ENCODE peak calls at places on chromosomes 7 and 10, in seven cellular contexts. A is HTR-8/SVneo; E is CD4-positive, alpha-beta memory T cell; G is Ammon's horn; M is putamen; K is T-cell; O is IMR-90. L is an unnamed sample.

GRCh38 chr7:34354906-34355305 is 303.1 kb upstream of the NPSR1 start:
- DNase-seq in A (no peak), E (no peak), G (no peak), M (no peak), K (no peak), O (peak), L (peak)

GRCh38 chr10:23171232-23171876 is 20.8 kb upstream of the PTF1A start:
- DNase-seq in A (peak), E (no peak), G (no peak), M (no peak), K (no peak), O (peak), L (peak)

GRCh38 chr10:127576751-127577161 is 27.6 kb downstream of the NPS start:
- DNase-seq in A (no peak), E (no peak), G (peak), M (no peak), K (no peak), O (no peak), L (no peak)

GRCh38 chr10:100659361-100660098 is 85.9 kb upstream of the PAX2 start:
- DNase-seq in A (no peak), E (no peak), G (no peak), M (no peak), K (no peak), O (no peak), L (no peak)

GRCh38 chr10:99394761-99395386 is 35.5 kb downstream of the GOT1 start:
- DNase-seq in A (no peak), E (no peak), G (no peak), M (no peak), K (no peak), O (no peak), L (no peak)

GRCh38 chr10:29702288-29703164 is 67.8 kb upstream of the SVIL start:
- DNase-seq in A (no peak), E (peak), G (no peak), M (no peak), K (no peak), O (peak), L (peak)

GRCh38 chr7:114789161-114789560 is 132.7 kb upstream of the MDFIC start:
- DNase-seq in A (no peak), E (no peak), G (no peak), M (no peak), K (no peak), O (peak), L (no peak)

GRCh38 chr10:52879181-52879607 is 106.6 kb upstream of the MBL2 start:
- DNase-seq in A (peak), E (no peak), G (no peak), M (no peak), K (no peak), O (peak), L (no peak)

GRCh38 chr7:49775065-49775948 is 1.9 kb downstream of the VWC2 start:
- DNase-seq in A (no peak), E (no peak), G (no peak), M (no peak), K (no peak), O (no peak), L (peak)

GRCh38 chr7:140209866-140210609 is 33.3 kb upstream of the KDM7A start:
- DNase-seq in A (no peak), E (no peak), G (peak), M (no peak), K (no peak), O (no peak), L (no peak)

GRCh38 chr7:19143930-19144574 is 1.2 kb downstream of the FERD3L start:
- DNase-seq in A (no peak), E (no peak), G (no peak), M (no peak), K (no peak), O (no peak), L (peak)

GRCh38 chr7:102973096-102973802 is 60.4 kb downstream of the LRRC17 start:
- DNase-seq in A (no peak), E (no peak), G (no peak), M (no peak), K (no peak), O (no peak), L (no peak)

GRCh38 chr10:113867904-113868303 is 13.4 kb downstream of the NHLRC2 start:
- DNase-seq in A (no peak), E (no peak), G (no peak), M (no peak), K (no peak), O (no peak), L (no peak)

GRCh38 chr10:32321016-32321631 is 25.8 kb downstream of the EPC1 start:
- DNase-seq in A (no peak), E (no peak), G (no peak), M (no peak), K (no peak), O (no peak), L (no peak)

L was measured in AG20443.